ENCODE peak calls at places on chromosomes 6 and 20, in four cellular contexts. N is CD8-positive, alpha-beta memory T cell; F is dermis microvascular lymphatic vessel endothelial cell; S is non-pigmented ciliary epithelial cell. Y is an unnamed sample.
A peak's percentile ranks its signal among the peaks of the same experiment; 100 is the strongest.

GRCh38 chr6:122666418-122666817 is 56.2 kb downstream of the PKIB start:
- DNase-seq in N (no peak), F (no peak), S (no peak), Y (no peak)

GRCh38 chr20:21607971-21608735 is 94.3 kb upstream of the NKX2-2 start:
- DNase-seq in F (peak; percentile 21), S (no peak), N (no peak), Y (no peak)

GRCh38 chr6:87541726-87542125 is 48.1 kb downstream of the RARS2 start:
- DNase-seq in N (no peak), F (no peak), S (no peak), Y (no peak)

GRCh38 chr6:83574783-83575182 is 62.4 kb downstream of the PRSS35 start:
- DNase-seq in S (no peak), N (no peak), F (no peak), Y (no peak)

GRCh38 chr6:147651249-147652063 is 143.0 kb downstream of the SAMD5 start:
- DNase-seq in F (no peak), N (no peak), S (no peak), Y (peak; percentile 41)

GRCh38 chr6:16769131-16769985 is 8.1 kb upstream of the ATXN1 start:
- DNase-seq in S (peak; percentile 82), F (peak; percentile 87), N (peak; percentile 58), Y (peak; percentile 91)

GRCh38 chr6:166820070-166820469 is 136.3 kb downstream of the RNASET2 start:
- DNase-seq in S (no peak), N (no peak), F (no peak), Y (no peak)

GRCh38 chr20:10379761-10380160 is 54.3 kb downstream of the MKKS start:
- DNase-seq in S (no peak), F (peak; percentile 81), N (no peak), Y (no peak)

GRCh38 chr6:38673397-38674165 is 29.4 kb downstream of the GLO1 start:
- DNase-seq in F (peak; percentile 50), S (no peak), N (no peak), Y (peak; percentile 71)

GRCh38 chr6:166588691-166589333 is 2.3 kb upstream of the RAMACL start:
- DNase-seq in N (no peak), S (no peak), F (peak; percentile 70), Y (no peak)

GRCh38 chr6:39396854-39397253 is 74.4 kb upstream of the KCNK16 start:
- DNase-seq in S (no peak), N (no peak), F (no peak), Y (no peak)

GRCh38 chr6:43171284-43172126 is 436 bp downstream of the SRF start:
- DNase-seq in F (peak; percentile 19), N (peak; percentile 30), S (no peak), Y (peak; percentile 44)

GRCh38 chr20:53925651-53926401 is 144.6 kb downstream of the BCAS1 start:
- DNase-seq in F (no peak), N (no peak), S (no peak), Y (no peak)

GRCh38 chr6:145838305-145838704 is 23.7 kb upstream of the FBXO30 start:
- DNase-seq in N (no peak), S (no peak), F (no peak), Y (no peak)

GRCh38 chr6:137975058-137975940 is 108.2 kb downstream of the TNFAIP3 start:
- DNase-seq in F (peak; percentile 23), N (no peak), S (no peak), Y (peak; percentile 27)

GRCh38 chr6:114863610-114864009 is 520.8 kb upstream of the HS3ST5 start:
- DNase-seq in F (no peak), S (no peak), N (no peak), Y (no peak)

GRCh38 chr6:158220786-158221442 is 52.8 kb downstream of the GTF2H5 start:
- DNase-seq in S (peak; percentile 31), N (peak; percentile 60), F (peak; percentile 79), Y (peak; percentile 78)

GRCh38 chr6:34570066-34570833 is 14.1 kb upstream of the SPDEF start:
- DNase-seq in S (no peak), N (no peak), F (no peak), Y (no peak)

GRCh38 chr6:33979750-33980149 is 166.1 kb downstream of the GRM4 start:
- DNase-seq in N (no peak), S (no peak), F (no peak), Y (no peak)

GRCh38 chr20:20711413-20711812 is 1.0 kb downstream of the RALGAPA2 start:
- DNase-seq in F (peak; percentile 16), N (no peak), S (no peak), Y (peak; percentile 21)

GRCh38 chr6:52390361-52390727 is 28.4 kb downstream of the PAQR8 start:
- DNase-seq in N (peak; percentile 32), S (no peak), F (peak; percentile 79), Y (peak; percentile 65)

Y was measured in endothelial cell of umbilical vein.